ENCODE peak calls at places on chromosomes 11 and 22, in seven cellular contexts. J is HCT116; P is effector CD4-positive, alpha-beta T cell; A is GM04504; Q is activated naive CD4-positive, alpha-beta T cell; V is osteocyte; D is lower lobe of right lung. N is an unnamed sample.

GRCh38 chr11:93570759-93571413 is 27.7 kb upstream of the SMCO4 start:
- DNase-seq in Q (no peak), A (peak), D (no peak), P (no peak), J (no peak), V (no peak), N (no peak)

GRCh38 chr11:30451642-30452041 is 128.7 kb downstream of the ARL14EP start:
- DNase-seq in P (no peak), D (no peak), A (no peak), J (no peak), V (no peak), Q (no peak), N (no peak)

GRCh38 chr11:2483426-2483825 is 38.6 kb downstream of the KCNQ1 start:
- DNase-seq in D (no peak), V (no peak), Q (no peak), A (no peak), J (no peak), P (no peak), N (peak)

GRCh38 chr11:36026315-36026968 is 82.6 kb downstream of the LDLRAD3 start:
- DNase-seq in V (no peak), J (no peak), A (no peak), D (no peak), Q (no peak), P (no peak), N (no peak)

GRCh38 chr11:11451501-11452005 is 98.5 kb upstream of the CSNK2A3 start:
- DNase-seq in P (no peak), D (no peak), V (no peak), A (no peak), Q (no peak), J (peak), N (no peak)

GRCh38 chr22:37525073-37525745 is 6.0 kb upstream of the CARD10 start:
- DNase-seq in J (peak), D (no peak), Q (no peak), P (no peak), V (peak), A (no peak), N (no peak)

GRCh38 chr22:26975381-26975780 is 318.0 kb downstream of the MIAT start:
- DNase-seq in J (no peak), P (no peak), A (no peak), D (no peak), Q (no peak), V (no peak), N (no peak)

GRCh38 chr11:44982496-44983062 is 31.9 kb upstream of the TP53I11 start:
- DNase-seq in D (no peak), A (no peak), Q (no peak), V (no peak), J (no peak), P (no peak), N (no peak)

GRCh38 chr22:36171941-36172340 is 11.4 kb upstream of the APOL3 start:
- DNase-seq in V (no peak), J (no peak), P (no peak), D (no peak), A (no peak), Q (no peak), N (no peak)

GRCh38 chr11:86741489-86742435 is 58.6 kb upstream of the PRSS23 start:
- DNase-seq in P (no peak), V (no peak), J (no peak), A (no peak), D (no peak), Q (no peak), N (no peak)

GRCh38 chr11:10505278-10506012 is 35.5 kb downstream of the RNF141 start:
- DNase-seq in V (no peak), A (no peak), Q (no peak), D (no peak), J (no peak), P (no peak), N (no peak)

GRCh38 chr11:72821221-72821919 is 7.2 kb downstream of the ATG16L2 start:
- DNase-seq in J (no peak), P (no peak), Q (no peak), D (no peak), A (no peak), V (no peak), N (no peak)

GRCh38 chr22:32628626-32629587 is 154.3 kb downstream of the FBXO7 start:
- DNase-seq in P (no peak), J (no peak), D (no peak), Q (no peak), A (peak), V (no peak), N (no peak)

GRCh38 chr22:26418620-26419019 is 10.4 kb upstream of the ASPHD2 start:
- DNase-seq in V (no peak), P (no peak), D (no peak), A (no peak), Q (no peak), J (no peak), N (no peak)